ENCODE peak calls at places on chromosomes 5 and 9, in nine cellular contexts. D, V, X, Z, J, L, C, M and P are unnamed samples.

GRCh38 chr9:15308511-15308910 is 1.5 kb upstream of the TTC39B start:
- DNase-seq in D (peak), V (no peak), X (no peak), Z (peak), J (no peak), L (no peak), C (no peak), M (no peak), P (no peak)

GRCh38 chr5:172109749-172110148 is 78.3 kb downstream of the STK10 start:
- DNase-seq in D (no peak), V (no peak), X (no peak), Z (no peak), J (no peak), L (no peak), C (no peak), M (peak), P (no peak)

GRCh38 chr9:18824095-18824666 is 208.8 kb downstream of the SAXO1 start:
- DNase-seq in D (no peak), V (no peak), X (no peak), Z (peak), J (no peak), L (no peak), C (peak), M (no peak), P (no peak)

GRCh38 chr5:1105350-1106265 is 6.3 kb downstream of the SLC12A7 start:
- DNase-seq in D (no peak), V (no peak), X (no peak), Z (peak), J (no peak), L (no peak), C (peak), M (no peak), P (peak)

GRCh38 chr9:136364942-136365774 is 1.6 kb upstream of the DNLZ start:
- DNase-seq in D (no peak), V (no peak), X (no peak), Z (no peak), J (no peak), L (no peak), C (no peak), M (no peak), P (no peak)

GRCh38 chr5:53568868-53569267 is 8.4 kb downstream of the NDUFS4 start:
- DNase-seq in D (no peak), V (no peak), X (no peak), Z (no peak), J (no peak), L (no peak), C (no peak), M (no peak), P (no peak)

GRCh38 chr5:59034498-59035186 is 451.8 kb downstream of the RAB3C start:
- DNase-seq in D (peak), V (no peak), X (no peak), Z (peak), J (peak), L (no peak), C (peak), M (no peak), P (peak)

GRCh38 chr5:95727764-95728191 is 3.4 kb upstream of the RHOBTB3 start:
- DNase-seq in D (peak), V (no peak), X (no peak), Z (peak), J (no peak), L (peak), C (no peak), M (no peak), P (no peak)

GRCh38 chr5:126594676-126595485 is at the start of gene ALDH7A1:
- DNase-seq in D (peak), V (peak), X (peak), Z (peak), J (peak), L (peak), C (peak), M (peak), P (no peak)

GRCh38 chr9:98990181-98990870 is 46.6 kb downstream of the COL15A1 start:
- DNase-seq in D (no peak), V (no peak), X (no peak), Z (no peak), J (no peak), L (no peak), C (no peak), M (no peak), P (no peak)

GRCh38 chr5:121691478-121691877 is 160.2 kb upstream of the FTMT start:
- DNase-seq in D (no peak), V (no peak), X (peak), Z (no peak), J (no peak), L (no peak), C (no peak), M (no peak), P (no peak)

GRCh38 chr5:132506094-132506692 is 15.6 kb upstream of the IRF1 start:
- DNase-seq in D (peak), V (no peak), X (peak), Z (peak), J (no peak), L (peak), C (peak), M (no peak), P (no peak)

GRCh38 chr9:134329886-134330285 is 3.6 kb downstream of the RXRA start:
- DNase-seq in D (no peak), V (no peak), X (no peak), Z (peak), J (no peak), L (no peak), C (no peak), M (peak), P (no peak)

GRCh38 chr9:131734165-131734610 is 5.7 kb downstream of the RAPGEF1 start:
- DNase-seq in D (no peak), V (no peak), X (peak), Z (peak), J (peak), L (no peak), C (peak), M (peak), P (no peak)

GRCh38 chr9:127812936-127813675 is 10.4 kb downstream of the FPGS start:
- DNase-seq in D (no peak), V (no peak), X (no peak), Z (no peak), J (no peak), L (no peak), C (no peak), M (no peak), P (no peak)

GRCh38 chr5:127785098-127785927 is 82.1 kb downstream of the CCDC192 start:
- DNase-seq in D (peak), V (no peak), X (no peak), Z (peak), J (no peak), L (no peak), C (peak), M (no peak), P (no peak)

GRCh38 chr9:27529316-27530278 is at the start of gene MOB3B:
- DNase-seq in D (peak), V (peak), X (peak), Z (peak), J (peak), L (peak), C (peak), M (peak), P (peak)